ENCODE peak calls at places on chromosomes 3 and 15, in six cellular contexts. Y, U, O, P, D and F are unnamed samples.

GRCh38 chr3:15108082-15108545 is 9.2 kb upstream of the RBSN start:
- DNase-seq in Y (peak), P (peak), D (peak), O (peak), U (peak), F (peak)

GRCh38 chr15:85960381-85960780 is 119.3 kb upstream of the AGBL1 start:
- DNase-seq in O (no peak), D (no peak), P (no peak), U (no peak), Y (no peak), F (no peak)

GRCh38 chr3:15097889-15098288 is 1.1 kb downstream of the RBSN start:
- DNase-seq in D (no peak), O (no peak), P (no peak), U (peak), Y (no peak), F (no peak)

GRCh38 chr3:121488628-121489027 is 57.2 kb downstream of the POLQ start:
- DNase-seq in O (no peak), P (no peak), D (no peak), Y (no peak), U (peak), F (no peak)

GRCh38 chr3:50226888-50227389 is 9.1 kb upstream of the GNAI2 start:
- DNase-seq in O (no peak), U (peak), Y (peak), P (peak), D (no peak), F (no peak)

GRCh38 chr15:101326462-101327146 is 31.6 kb upstream of the SNRPA1 start:
- DNase-seq in O (no peak), Y (no peak), U (no peak), D (no peak), P (no peak), F (no peak)

GRCh38 chr3:31064021-31064420 is 169.6 kb upstream of the GADL1 start:
- DNase-seq in O (no peak), P (peak), D (peak), U (peak), Y (no peak), F (no peak)

GRCh38 chr15:45630958-45631691 is 3.7 kb upstream of the SQOR start:
- DNase-seq in Y (peak), D (peak), O (no peak), U (peak), P (peak), F (peak)

GRCh38 chr3:124860599-124860998 is 26.6 kb downstream of the ITGB5 start:
- DNase-seq in O (no peak), P (peak), Y (peak), D (peak), U (peak), F (peak)

GRCh38 chr3:169954142-169954756 is 12.4 kb upstream of the SEC62 start:
- DNase-seq in Y (no peak), O (no peak), D (no peak), U (no peak), P (no peak), F (no peak)

GRCh38 chr15:35750051-35750450 is 204.1 kb upstream of the DPH6 start:
- DNase-seq in O (no peak), Y (no peak), U (no peak), D (no peak), P (no peak), F (no peak)

GRCh38 chr3:43096761-43097160 is 9.1 kb downstream of the POMGNT2 start:
- DNase-seq in U (no peak), P (no peak), O (no peak), Y (no peak), D (no peak), F (no peak)

GRCh38 chr3:27312044-27312668 is 57.0 kb downstream of the NEK10 start:
- DNase-seq in P (peak), U (peak), O (no peak), D (peak), Y (peak), F (no peak)
- H3K27ac ChIP-seq in P (peak), U (peak), O (no peak), D (no peak), Y (no peak), F (no peak)

GRCh38 chr3:126186271-126186670 is 5.9 kb upstream of the ALDH1L1 start:
- DNase-seq in D (no peak), Y (no peak), P (no peak), O (no peak), U (no peak), F (no peak)

GRCh38 chr3:126184465-126185000 is 4.1 kb upstream of the ALDH1L1 start:
- DNase-seq in P (no peak), O (no peak), U (no peak), Y (no peak), D (no peak), F (no peak)

GRCh38 chr3:126181398-126181725 is 976 bp upstream of the ALDH1L1 start:
- DNase-seq in P (no peak), O (no peak), U (no peak), D (no peak), Y (no peak), F (no peak)

GRCh38 chr3:126179825-126180476 is 435 bp downstream of the ALDH1L1 start:
- DNase-seq in Y (peak), U (no peak), O (peak), P (peak), D (no peak), F (peak)

DNA sequence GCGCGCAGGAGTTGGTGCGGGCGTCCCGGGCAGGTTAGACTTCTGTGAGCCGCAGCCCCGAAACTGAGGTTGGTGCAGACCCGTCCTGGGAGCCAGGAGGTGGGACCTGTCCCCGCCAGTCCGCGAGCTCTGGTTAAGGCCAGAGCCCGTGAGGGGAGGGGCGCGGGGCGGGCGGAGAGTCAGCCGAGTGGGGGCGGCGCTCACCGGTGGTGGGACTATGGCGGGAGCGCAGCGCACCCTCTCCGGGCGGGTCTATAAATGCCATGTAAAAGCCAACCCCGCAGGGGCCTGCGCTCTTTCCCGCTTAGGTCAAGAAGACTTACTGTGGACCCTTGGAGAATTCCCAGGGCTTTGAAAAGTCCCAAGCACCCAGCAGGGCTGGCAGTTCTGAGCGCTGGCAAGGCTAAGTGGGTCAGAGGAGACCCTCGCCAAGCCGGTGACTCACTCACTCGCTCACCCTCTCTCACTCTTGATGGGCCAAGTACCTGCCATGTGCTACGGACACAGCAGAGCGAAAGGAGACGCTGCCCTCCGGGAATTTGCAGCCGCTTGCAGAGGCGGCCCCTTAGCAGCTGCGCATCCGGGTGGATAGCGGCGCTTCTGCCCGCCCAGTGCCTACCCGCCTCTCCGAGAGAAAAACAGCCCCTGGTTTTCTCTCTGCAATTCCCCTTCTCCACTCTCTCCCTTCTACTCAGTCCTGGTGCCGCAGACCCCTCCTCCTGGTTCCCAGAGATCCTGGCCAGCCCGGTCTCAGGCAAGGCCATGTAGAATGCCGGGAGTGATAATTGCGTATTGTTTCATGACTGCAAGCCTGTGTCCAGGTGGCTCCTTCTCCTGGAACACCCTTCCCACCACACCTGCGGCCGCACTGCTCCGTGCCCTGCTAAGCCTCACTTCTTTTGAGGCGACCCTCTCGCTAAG is at the start of gene ALDH1L1:
- DNase-seq in P (peak), Y (peak), U (no peak), D (peak), O (peak), F (peak)
- H3K27ac ChIP-seq in P (no peak), Y (no peak), U (no peak), D (no peak), O (peak), F (peak)

DNA sequence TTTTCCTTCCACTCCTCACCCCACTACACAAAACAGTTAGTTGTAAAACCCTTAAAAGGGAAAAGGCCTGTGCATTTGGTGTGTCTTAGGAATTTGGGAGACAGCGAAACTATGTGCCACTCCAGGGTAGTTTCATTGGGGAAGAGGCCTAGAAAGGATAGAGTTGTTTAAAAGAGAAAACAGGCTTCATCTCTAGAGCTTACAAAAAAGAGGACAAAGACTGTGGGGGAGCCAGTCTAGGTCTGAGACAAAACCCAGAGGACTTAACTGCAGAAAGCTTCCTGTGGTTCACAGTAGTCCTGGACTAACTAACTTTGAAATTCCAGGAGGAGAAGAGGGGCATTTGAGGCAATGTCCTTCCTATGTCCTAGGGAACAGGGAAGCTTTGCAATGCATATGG is 159.5 kb downstream of the LSAMP start:
- DNase-seq in O (no peak), P (no peak), D (no peak), U (no peak), Y (no peak), F (no peak)
- H3K27ac ChIP-seq in O (no peak), P (no peak), D (no peak), U (no peak), Y (no peak), F (no peak)

GRCh38 chr15:77839431-77839830 is 206.7 kb upstream of the LINGO1 start:
- DNase-seq in P (no peak), Y (no peak), U (no peak), D (no peak), O (no peak), F (no peak)

GRCh38 chr15:77840962-77841361 is 208.2 kb upstream of the LINGO1 start:
- DNase-seq in D (peak), O (no peak), Y (peak), U (peak), P (peak), F (no peak)

GRCh38 chr15:77838595-77838994 is 205.9 kb upstream of the LINGO1 start:
- DNase-seq in O (no peak), D (no peak), P (no peak), Y (no peak), U (no peak), F (no peak)

GRCh38 chr15:77841376-77841775 is 208.7 kb upstream of the LINGO1 start:
- DNase-seq in O (no peak), D (no peak), P (no peak), U (no peak), Y (no peak), F (no peak)

DNA sequence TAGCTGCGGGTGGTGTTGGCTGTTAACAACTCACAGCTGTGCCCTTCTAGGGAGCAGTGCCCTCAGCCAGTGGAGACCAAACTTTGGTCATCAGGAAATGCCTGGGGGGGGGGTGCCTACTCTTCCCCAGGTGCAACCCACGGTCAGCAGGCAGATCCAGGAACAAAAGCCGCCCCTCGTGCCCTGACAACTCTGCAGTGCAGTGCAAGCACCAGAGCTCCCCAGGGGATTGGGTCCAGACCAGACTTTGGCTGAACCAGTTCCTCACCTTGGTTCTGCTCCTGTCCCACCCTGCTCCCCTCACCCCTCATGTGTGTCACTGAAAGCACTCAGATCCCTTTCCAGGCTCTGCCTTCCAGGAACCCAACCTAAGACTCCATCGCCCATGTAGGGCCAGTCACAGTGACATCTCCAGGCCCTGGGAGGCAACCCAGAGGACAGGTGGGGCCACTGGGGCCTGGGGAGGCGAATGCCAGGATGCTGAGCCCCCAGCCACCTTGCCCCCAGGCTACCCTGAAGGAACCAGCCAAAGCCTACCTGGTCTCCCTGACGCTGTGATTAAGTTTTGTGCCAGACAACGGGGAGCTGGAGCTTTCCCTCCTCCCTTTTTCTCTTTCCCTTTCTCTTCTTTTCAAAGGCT is 207.4 kb upstream of the LINGO1 start:
- DNase-seq in P (no peak), U (no peak), D (no peak), O (no peak), Y (no peak), F (no peak)
- H3K27ac ChIP-seq in P (no peak), U (no peak), D (no peak), O (no peak), Y (no peak), F (no peak)

DNA sequence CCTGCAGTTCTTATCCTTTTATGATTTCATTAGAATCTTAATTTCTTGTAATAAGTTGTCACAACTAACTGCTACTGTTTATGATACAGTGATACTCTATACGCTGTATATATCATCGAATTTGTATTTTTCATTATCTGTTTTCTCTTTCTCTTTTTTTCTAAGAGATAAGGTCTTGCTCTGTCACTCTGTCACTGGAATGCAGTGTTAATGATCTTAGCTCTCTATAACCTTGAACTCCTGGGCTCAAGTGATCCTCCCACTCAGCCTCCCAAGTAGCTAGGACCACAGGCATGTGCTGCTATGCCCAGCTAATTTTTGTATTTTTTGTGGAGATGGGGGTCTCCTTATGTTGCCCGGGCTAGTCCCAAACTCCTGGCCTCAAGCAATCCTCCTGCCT is 14.8 kb downstream of the APH1B start:
- DNase-seq in O (no peak), D (no peak), U (no peak), Y (no peak), P (no peak), F (no peak)
- H3K27ac ChIP-seq in O (no peak), D (no peak), U (no peak), Y (no peak), P (no peak), F (no peak)